ENCODE peak calls at places on chromosomes 11 and 22, in six cellular contexts. One of them, this sample, is unnamed.

GRCh38 chr11:73404048-73404447 is 27.8 kb downstream of the RELT start:
- DNase-seq in transverse colon: peak; percentile 49
- DNase-seq in spleen: peak; percentile 77
- DNase-seq in lower leg skin: peak; percentile 87
- DNase-seq in tibial nerve: peak; percentile 82
- DNase-seq in ovary: peak; percentile 71
- DNase-seq in this sample: no peak

GRCh38 chr11:111001091-111001430 is 244.5 kb upstream of the POU2AF2 start:
- DNase-seq in transverse colon: no peak
- DNase-seq in spleen: no peak
- DNase-seq in lower leg skin: no peak
- DNase-seq in tibial nerve: no peak
- DNase-seq in ovary: no peak
- DNase-seq in this sample: no peak

GRCh38 chr11:71209656-71210055 is 42.7 kb downstream of the SHANK2 start:
- DNase-seq in transverse colon: no peak
- DNase-seq in spleen: peak; percentile 53
- DNase-seq in lower leg skin: no peak
- DNase-seq in tibial nerve: no peak
- DNase-seq in ovary: no peak
- DNase-seq in this sample: no peak

GRCh38 chr11:44979536-44980399 is 29.1 kb upstream of the TP53I11 start:
- DNase-seq in transverse colon: peak; percentile 85
- DNase-seq in spleen: peak; percentile 68
- DNase-seq in lower leg skin: no peak
- DNase-seq in tibial nerve: no peak
- DNase-seq in ovary: no peak
- DNase-seq in this sample: no peak

GRCh38 chr11:88402192-88402715 is 64.7 kb upstream of the CTSC start:
- DNase-seq in transverse colon: no peak
- DNase-seq in spleen: no peak
- DNase-seq in lower leg skin: no peak
- DNase-seq in tibial nerve: no peak
- DNase-seq in ovary: no peak
- DNase-seq in this sample: no peak

GRCh38 chr11:119720311-119720710 is 8.7 kb downstream of the NECTIN1 start:
- DNase-seq in transverse colon: no peak
- DNase-seq in spleen: peak; percentile 66
- DNase-seq in lower leg skin: no peak
- DNase-seq in tibial nerve: no peak
- DNase-seq in ovary: no peak
- DNase-seq in this sample: no peak

GRCh38 chr11:79486239-79486984 is 45.6 kb upstream of the TENM4 start:
- DNase-seq in transverse colon: no peak
- DNase-seq in spleen: no peak
- DNase-seq in lower leg skin: no peak
- DNase-seq in tibial nerve: no peak
- DNase-seq in ovary: no peak
- DNase-seq in this sample: no peak

GRCh38 chr11:35873721-35874120 is 70.1 kb upstream of the LDLRAD3 start:
- DNase-seq in transverse colon: no peak
- DNase-seq in spleen: no peak
- DNase-seq in lower leg skin: no peak
- DNase-seq in tibial nerve: no peak
- DNase-seq in ovary: no peak
- DNase-seq in this sample: no peak

GRCh38 chr22:50569041-50569459 is 6.3 kb upstream of the SYCE3 start:
- DNase-seq in transverse colon: peak; percentile 43
- DNase-seq in spleen: no peak
- DNase-seq in lower leg skin: no peak
- DNase-seq in tibial nerve: no peak
- DNase-seq in ovary: no peak
- DNase-seq in this sample: no peak

GRCh38 chr11:1994121-1994520 is 3.5 kb downstream of the H19 start:
- DNase-seq in transverse colon: no peak
- DNase-seq in spleen: peak; percentile 8
- DNase-seq in lower leg skin: no peak
- DNase-seq in tibial nerve: no peak
- DNase-seq in ovary: peak; percentile 10
- DNase-seq in this sample: no peak

GRCh38 chr11:65134952-65135632 is 773 bp upstream of the SYVN1 start:
- DNase-seq in transverse colon: peak; percentile 95
- DNase-seq in spleen: peak; percentile 94
- DNase-seq in lower leg skin: peak; percentile 97
- DNase-seq in tibial nerve: peak; percentile 89
- DNase-seq in ovary: peak; percentile 93
- DNase-seq in this sample: peak; percentile 89

GRCh38 chr11:129865701-129866100 is 29.7 kb downstream of the NFRKB start:
- DNase-seq in transverse colon: no peak
- DNase-seq in spleen: no peak
- DNase-seq in lower leg skin: no peak
- DNase-seq in tibial nerve: no peak
- DNase-seq in ovary: no peak
- DNase-seq in this sample: no peak

GRCh38 chr22:46073683-46074504 is 76.4 kb upstream of the PPARA start:
- DNase-seq in transverse colon: peak; percentile 50
- DNase-seq in spleen: peak; percentile 75
- DNase-seq in lower leg skin: peak; percentile 90
- DNase-seq in tibial nerve: no peak
- DNase-seq in ovary: no peak
- DNase-seq in this sample: peak; percentile 73

GRCh38 chr22:36507518-36508010 is 724 bp upstream of the FOXRED2 start:
- DNase-seq in transverse colon: no peak
- DNase-seq in spleen: no peak
- DNase-seq in lower leg skin: no peak
- DNase-seq in tibial nerve: no peak
- DNase-seq in ovary: no peak
- DNase-seq in this sample: no peak

GRCh38 chr11:107752954-107753822 is 41.3 kb upstream of the SLN start:
- DNase-seq in transverse colon: no peak
- DNase-seq in spleen: no peak
- DNase-seq in lower leg skin: no peak
- DNase-seq in tibial nerve: no peak
- DNase-seq in ovary: no peak
- DNase-seq in this sample: no peak

GRCh38 chr11:42410251-42410956 is 901.4 kb upstream of the API5 start:
- DNase-seq in transverse colon: no peak
- DNase-seq in spleen: no peak
- DNase-seq in lower leg skin: no peak
- DNase-seq in tibial nerve: no peak
- DNase-seq in ovary: no peak
- DNase-seq in this sample: no peak

GRCh38 chr11:63918576-63919171 is 1.7 kb upstream of the RCOR2 start:
- DNase-seq in transverse colon: no peak
- DNase-seq in spleen: no peak
- DNase-seq in lower leg skin: no peak
- DNase-seq in tibial nerve: no peak
- DNase-seq in ovary: no peak
- DNase-seq in this sample: no peak

GRCh38 chr11:46677169-46677568 is 23.2 kb downstream of the ARHGAP1 start:
- DNase-seq in transverse colon: no peak
- DNase-seq in spleen: peak; percentile 78
- DNase-seq in lower leg skin: no peak
- DNase-seq in tibial nerve: no peak
- DNase-seq in ovary: no peak
- DNase-seq in this sample: no peak

GRCh38 chr11:19715373-19715772 is 2.7 kb downstream of the NAV2 start:
- DNase-seq in transverse colon: no peak
- DNase-seq in spleen: no peak
- DNase-seq in lower leg skin: no peak
- DNase-seq in tibial nerve: no peak
- DNase-seq in ovary: no peak
- DNase-seq in this sample: no peak

GRCh38 chr22:46774456-46775363 is 12.3 kb downstream of the TBC1D22A start:
- DNase-seq in transverse colon: no peak
- DNase-seq in spleen: peak; percentile 91
- DNase-seq in lower leg skin: no peak
- DNase-seq in tibial nerve: no peak
- DNase-seq in ovary: no peak
- DNase-seq in this sample: peak; percentile 80

GRCh38 chr11:33475999-33476398 is 218.8 kb downstream of the HIPK3 start:
- DNase-seq in transverse colon: no peak
- DNase-seq in spleen: no peak
- DNase-seq in lower leg skin: no peak
- DNase-seq in tibial nerve: peak; percentile 16
- DNase-seq in ovary: no peak
- DNase-seq in this sample: no peak

GRCh38 chr22:48756146-48757111 is 1071.2 kb downstream of the BRD1 start:
- DNase-seq in transverse colon: peak; percentile 1
- DNase-seq in spleen: peak; percentile 55
- DNase-seq in lower leg skin: peak; percentile 68
- DNase-seq in tibial nerve: no peak
- DNase-seq in ovary: no peak
- DNase-seq in this sample: peak; percentile 34

DNA sequence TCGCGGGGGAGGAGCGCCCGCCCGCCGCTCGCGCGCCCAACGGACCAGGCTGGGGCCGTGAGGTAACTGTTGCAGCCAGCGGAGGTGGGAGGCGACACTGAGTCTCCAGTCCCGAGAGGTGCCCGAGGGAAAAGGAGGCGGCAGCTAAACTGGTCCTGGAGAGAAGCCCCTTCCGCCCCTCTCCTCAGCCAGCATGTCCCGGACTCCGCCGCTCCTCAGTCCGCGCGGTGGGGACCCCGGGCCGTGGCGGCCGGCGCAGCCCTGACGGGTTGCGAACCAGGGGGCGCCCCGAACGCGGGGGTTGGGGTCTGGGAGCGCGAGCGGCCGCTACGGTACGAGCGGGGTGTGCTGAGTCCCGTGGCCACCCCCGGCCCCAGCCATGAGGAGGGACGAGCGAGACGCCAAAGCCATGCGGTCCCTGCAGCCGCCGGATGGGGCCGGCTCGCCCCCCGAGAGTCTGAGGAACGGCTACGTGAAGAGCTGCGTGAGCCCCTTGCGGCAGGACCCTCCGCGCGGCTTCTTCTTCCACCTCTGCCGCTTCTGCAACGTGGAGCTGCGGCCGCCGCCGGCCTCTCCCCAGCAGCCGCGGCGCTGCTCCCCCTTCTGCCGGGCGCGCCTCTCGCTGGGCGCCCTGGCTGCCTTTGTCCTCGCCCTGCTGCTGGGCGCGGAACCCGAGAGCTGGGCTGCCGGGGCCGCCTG is at the start of gene PDE3B:
- DNase-seq in transverse colon: peak; percentile 90
- DNase-seq in spleen: peak; percentile 95
- DNase-seq in lower leg skin: peak; percentile 91
- DNase-seq in tibial nerve: peak; percentile 35
- DNase-seq in ovary: peak; percentile 41
- DNase-seq in this sample: peak; percentile 75
- TF ChIP-seq POLR2A in transverse colon: peak; percentile 89
- TF ChIP-seq POLR2A in spleen: peak; percentile 81
- TF ChIP-seq POLR2A in lower leg skin: no peak
- TF ChIP-seq POLR2A in tibial nerve: no peak
- TF ChIP-seq POLR2A in ovary: no peak
- TF ChIP-seq POLR2A in this sample: peak; percentile 50

GRCh38 chr11:820655-821512 is 2.2 kb downstream of the PNPLA2 start:
- DNase-seq in transverse colon: peak; percentile 81
- DNase-seq in spleen: peak; percentile 88
- DNase-seq in lower leg skin: peak; percentile 95
- DNase-seq in tibial nerve: peak; percentile 67
- DNase-seq in ovary: peak; percentile 61
- DNase-seq in this sample: peak; percentile 88

GRCh38 chr11:818396-819128 is at the start of gene PNPLA2:
- DNase-seq in transverse colon: peak; percentile 75
- DNase-seq in spleen: peak; percentile 79
- DNase-seq in lower leg skin: no peak
- DNase-seq in tibial nerve: no peak
- DNase-seq in ovary: peak; percentile 79
- DNase-seq in this sample: peak; percentile 86

GRCh38 chr11:821513-822371 is 3.0 kb downstream of the PNPLA2 start:
- DNase-seq in transverse colon: no peak
- DNase-seq in spleen: no peak
- DNase-seq in lower leg skin: no peak
- DNase-seq in tibial nerve: no peak
- DNase-seq in ovary: no peak
- DNase-seq in this sample: no peak

GRCh38 chr11:819129-819931 is 616 bp downstream of the PNPLA2 start:
- DNase-seq in transverse colon: peak; percentile 96
- DNase-seq in spleen: peak; percentile 98
- DNase-seq in lower leg skin: peak; percentile 99
- DNase-seq in tibial nerve: peak; percentile 87
- DNase-seq in ovary: peak; percentile 92
- DNase-seq in this sample: peak; percentile 97

GRCh38 chr11:819943-820649 is 1.4 kb downstream of the PNPLA2 start:
- DNase-seq in transverse colon: peak; percentile 96
- DNase-seq in spleen: peak; percentile 99
- DNase-seq in lower leg skin: peak; percentile 98
- DNase-seq in tibial nerve: peak; percentile 77
- DNase-seq in ovary: peak; percentile 84
- DNase-seq in this sample: peak; percentile 98
- TF ChIP-seq POLR2A in transverse colon: peak; percentile 82
- TF ChIP-seq POLR2A in spleen: no peak
- TF ChIP-seq POLR2A in lower leg skin: no peak
- TF ChIP-seq POLR2A in tibial nerve: no peak
- TF ChIP-seq POLR2A in ovary: no peak
- TF ChIP-seq POLR2A in this sample: peak; percentile 90

GRCh38 chr11:58577441-58578135 is 1.3 kb upstream of the ZFP91 start:
- DNase-seq in transverse colon: peak; percentile 66
- DNase-seq in spleen: peak; percentile 91
- DNase-seq in lower leg skin: peak; percentile 93
- DNase-seq in tibial nerve: no peak
- DNase-seq in ovary: no peak
- DNase-seq in this sample: peak; percentile 89
- TF ChIP-seq POLR2A in transverse colon: peak; percentile 94
- TF ChIP-seq POLR2A in spleen: no peak
- TF ChIP-seq POLR2A in lower leg skin: no peak
- TF ChIP-seq POLR2A in tibial nerve: peak; percentile 50
- TF ChIP-seq POLR2A in ovary: peak; percentile 74
- TF ChIP-seq POLR2A in this sample: peak; percentile 89

DNA sequence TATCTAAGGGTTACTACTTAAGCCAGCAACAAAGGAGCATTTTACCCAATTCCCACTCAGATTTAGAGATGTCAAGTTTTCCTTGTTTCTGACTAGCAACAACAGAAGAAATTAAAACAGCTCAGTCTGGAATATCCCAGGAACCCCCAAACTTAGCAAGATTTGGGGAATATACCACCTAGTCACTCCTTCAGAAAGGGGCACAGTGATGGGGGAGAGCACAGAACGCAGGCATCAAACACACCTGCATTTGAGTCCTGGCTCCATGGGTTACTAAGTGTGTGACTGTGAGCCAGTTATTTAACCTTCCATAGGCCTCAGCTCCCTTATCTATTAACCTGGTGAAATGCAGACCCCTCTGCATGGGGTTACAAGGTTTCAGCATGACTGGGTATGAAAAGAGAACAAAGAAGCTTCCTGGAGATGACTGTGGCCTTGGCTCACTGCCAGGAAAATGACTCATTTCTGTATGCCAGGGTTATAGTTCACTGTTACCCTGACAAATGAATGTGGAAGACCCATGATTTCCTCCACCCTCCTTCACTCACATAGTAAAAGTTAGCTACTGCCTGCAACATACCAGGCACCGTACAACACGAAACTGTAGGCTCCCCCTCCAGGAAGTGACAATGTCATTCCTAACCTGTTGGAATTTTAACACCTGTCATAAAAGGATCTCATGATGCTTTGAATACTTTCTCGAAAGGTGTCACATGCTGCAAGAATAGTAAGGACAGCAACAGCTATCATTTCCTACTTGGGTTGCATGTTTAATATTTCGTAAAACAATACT is 79.6 kb downstream of the ME3 start:
- DNase-seq in transverse colon: peak; percentile 91
- DNase-seq in spleen: no peak
- DNase-seq in lower leg skin: peak; percentile 91
- DNase-seq in tibial nerve: peak; percentile 68
- DNase-seq in ovary: peak; percentile 74
- DNase-seq in this sample: peak; percentile 34
- TF ChIP-seq POLR2A in transverse colon: no peak
- TF ChIP-seq POLR2A in spleen: no peak
- TF ChIP-seq POLR2A in lower leg skin: no peak
- TF ChIP-seq POLR2A in tibial nerve: no peak
- TF ChIP-seq POLR2A in ovary: no peak
- TF ChIP-seq POLR2A in this sample: no peak

This sample was measured in Peyer's patch.